ENCODE peak calls at places on chromosomes 7 and 10, in four cellular contexts. G is foreskin fibroblast, W is right atrium auricular region, Y is IMR-90. B is an unnamed sample.

GRCh38 chr10:110207805-110208613 is 604 bp downstream of the MXI1 start:
- DNase-seq in Y (peak), G (peak), W (no peak), B (peak)

GRCh38 chr7:139588632-139589031 is 65.1 kb downstream of the CLEC2L start:
- DNase-seq in Y (peak), G (peak), W (peak), B (no peak)

GRCh38 chr7:129438281-129438838 is 4.1 kb downstream of the STRIP2 start:
- DNase-seq in W (no peak), G (no peak), Y (no peak), B (no peak)

GRCh38 chr10:78960316-78960800 is 108.4 kb upstream of the ZMIZ1 start:
- DNase-seq in G (peak), Y (peak), W (peak), B (peak)

GRCh38 chr10:50216894-50217293 is 34.4 kb downstream of the ASAH2 start:
- DNase-seq in G (peak), Y (peak), W (no peak), B (no peak)

GRCh38 chr7:155763122-155763521 is 49.1 kb downstream of the SHH start:
- DNase-seq in W (no peak), G (no peak), Y (no peak), B (no peak)

GRCh38 chr7:72098812-72099211 is 313.3 kb downstream of the CALN1 start:
- DNase-seq in W (no peak), Y (no peak), G (peak), B (peak)

GRCh38 chr7:143284591-143285453 is at the start of gene TMEM139:
- DNase-seq in G (no peak), W (no peak), Y (no peak), B (no peak)

GRCh38 chr7:140229591-140230516 is 53.1 kb upstream of the KDM7A start:
- DNase-seq in G (no peak), Y (no peak), W (no peak), B (no peak)

GRCh38 chr7:140604760-140605159 is 35.9 kb downstream of the DENND2A start:
- DNase-seq in G (peak), Y (peak), W (no peak), B (peak)

GRCh38 chr7:44547536-44548221 is 6.5 kb upstream of the NPC1L1 start:
- DNase-seq in Y (no peak), W (no peak), G (peak), B (no peak)

GRCh38 chr10:44752451-44753441 is 158.4 kb upstream of the TMEM72 start:
- DNase-seq in G (peak), W (no peak), Y (peak), B (peak)

GRCh38 chr7:5625938-5626337 is 155.5 kb downstream of the RNF216 start:
- DNase-seq in Y (peak), G (peak), W (no peak), B (peak)

GRCh38 chr10:14837003-14837755 is 658 bp downstream of the CDNF start:
- DNase-seq in G (no peak), W (no peak), Y (no peak), B (no peak)

GRCh38 chr7:75639893-75640600 is 98.7 kb downstream of the HIP1 start:
- DNase-seq in W (no peak), G (peak), Y (no peak), B (no peak)

GRCh38 chr10:96626795-96627194 is 40.0 kb upstream of the TM9SF3 start:
- DNase-seq in W (no peak), Y (no peak), G (no peak), B (no peak)

GRCh38 chr7:22219036-22219435 is 137.9 kb downstream of the RAPGEF5 start:
- DNase-seq in G (no peak), Y (no peak), W (no peak), B (no peak)

DNA sequence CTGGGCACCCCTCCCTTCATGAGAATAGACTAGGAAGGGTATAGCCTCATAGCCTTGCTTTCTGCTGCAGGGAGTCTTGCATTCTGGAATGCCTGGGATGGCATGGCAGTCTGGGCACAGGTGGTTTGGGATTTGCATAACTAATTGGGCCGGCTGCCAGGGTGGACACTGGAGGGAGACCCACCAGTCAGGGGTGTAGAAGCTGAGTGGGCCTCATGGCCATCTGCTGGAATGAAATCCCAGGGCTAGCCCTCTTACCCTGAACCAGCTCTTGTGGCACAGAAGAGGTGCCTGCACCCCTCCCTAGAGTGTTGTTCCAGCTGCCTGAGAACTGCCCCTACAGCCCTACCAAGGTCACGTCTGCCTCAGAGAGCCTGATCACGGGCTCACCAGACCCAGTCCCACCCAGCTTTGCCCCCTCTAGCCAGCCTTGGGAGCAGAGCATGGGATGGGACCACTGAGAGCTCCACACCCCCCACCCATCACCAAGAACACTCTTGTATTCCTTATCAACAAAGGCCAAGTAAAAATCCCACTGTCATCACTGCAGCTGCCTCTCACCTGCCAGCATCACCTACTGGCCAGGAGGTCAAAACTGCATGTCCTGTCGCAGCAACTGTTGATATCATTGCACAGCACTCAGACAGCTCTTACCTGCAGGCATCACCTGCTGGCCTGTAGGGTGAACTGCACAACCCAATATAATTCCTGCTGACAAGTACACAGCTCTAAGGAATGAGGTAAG is 148.9 kb downstream of the ZEB1 start:
- DNase-seq in G (no peak), Y (no peak), W (no peak), B (no peak)
- TF ChIP-seq CTCF in G (peak), Y (peak), W (peak), B (peak)

GRCh38 chr10:89362928-89363327 is 14.9 kb upstream of the IFIT1B start:
- DNase-seq in W (no peak), Y (no peak), G (no peak), B (no peak)

GRCh38 chr10:89357096-89357495 is 20.8 kb upstream of the IFIT1B start:
- DNase-seq in G (no peak), Y (no peak), W (no peak), B (no peak)

GRCh38 chr10:89363766-89364407 is 14.0 kb upstream of the IFIT1B start:
- DNase-seq in G (no peak), W (no peak), Y (no peak), B (no peak)

GRCh38 chr10:89357955-89358354 is 19.9 kb upstream of the IFIT1B start:
- DNase-seq in W (no peak), Y (no peak), G (no peak), B (no peak)

DNA sequence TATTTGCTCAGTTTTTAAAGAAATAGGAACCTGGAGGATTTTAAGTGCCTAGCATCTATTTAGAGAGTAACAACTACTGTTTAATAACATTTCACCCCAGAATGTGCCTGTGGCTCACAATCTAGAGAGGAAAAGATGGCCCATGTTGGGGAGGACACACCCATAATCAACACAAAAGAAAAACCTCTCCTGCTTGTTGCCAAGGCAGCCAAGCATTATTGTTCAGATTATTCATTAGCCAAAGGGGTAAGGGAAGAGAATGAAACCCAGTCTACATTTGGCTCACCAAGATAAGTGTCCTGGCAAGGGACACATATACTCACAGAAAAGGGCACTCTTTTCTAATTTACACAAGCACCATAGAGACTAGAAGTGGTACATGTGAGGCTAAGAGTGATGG is 17.7 kb upstream of the IFIT1B start:
- DNase-seq in G (no peak), W (no peak), Y (no peak), B (no peak)
- TF ChIP-seq CTCF in G (no peak), W (no peak), Y (no peak), B (no peak)

GRCh38 chr7:133950856-133951255 is 176.3 kb upstream of the LRGUK start:
- DNase-seq in G (no peak), W (no peak), Y (no peak), B (no peak)
- TF ChIP-seq CTCF in G (no peak), W (no peak), Y (no peak), B (no peak)

GRCh38 chr7:147197006-147197405 is 1080.4 kb downstream of the CNTNAP2 start:
- DNase-seq in Y (no peak), G (no peak), W (no peak), B (no peak)
- TF ChIP-seq CTCF in Y (no peak), G (no peak), W (no peak), B (no peak)

DNA sequence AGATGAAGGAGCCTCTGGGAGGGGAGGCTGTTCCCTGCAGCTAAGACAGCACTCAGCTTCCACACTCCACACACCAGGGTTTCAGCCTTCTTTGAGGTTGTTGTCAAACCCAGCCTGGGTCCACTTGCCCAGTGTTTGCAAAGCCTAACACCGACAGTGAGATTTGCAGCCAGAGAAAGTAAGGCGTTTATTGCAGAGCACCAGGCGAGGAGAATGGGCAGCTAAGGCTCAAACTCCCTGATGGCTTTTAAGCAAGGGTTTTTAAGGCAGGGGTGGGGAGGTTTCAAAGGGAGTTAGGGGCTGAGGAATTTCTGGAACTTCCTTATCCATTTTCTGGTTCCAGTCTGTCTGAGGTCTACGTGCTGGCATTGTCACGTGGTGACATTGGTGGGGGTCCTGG is 4.7 kb upstream of the ZNF775 start:
- DNase-seq in W (no peak), Y (no peak), G (no peak), B (no peak)
- TF ChIP-seq CTCF in W (no peak), Y (no peak), G (no peak), B (no peak)

DNA sequence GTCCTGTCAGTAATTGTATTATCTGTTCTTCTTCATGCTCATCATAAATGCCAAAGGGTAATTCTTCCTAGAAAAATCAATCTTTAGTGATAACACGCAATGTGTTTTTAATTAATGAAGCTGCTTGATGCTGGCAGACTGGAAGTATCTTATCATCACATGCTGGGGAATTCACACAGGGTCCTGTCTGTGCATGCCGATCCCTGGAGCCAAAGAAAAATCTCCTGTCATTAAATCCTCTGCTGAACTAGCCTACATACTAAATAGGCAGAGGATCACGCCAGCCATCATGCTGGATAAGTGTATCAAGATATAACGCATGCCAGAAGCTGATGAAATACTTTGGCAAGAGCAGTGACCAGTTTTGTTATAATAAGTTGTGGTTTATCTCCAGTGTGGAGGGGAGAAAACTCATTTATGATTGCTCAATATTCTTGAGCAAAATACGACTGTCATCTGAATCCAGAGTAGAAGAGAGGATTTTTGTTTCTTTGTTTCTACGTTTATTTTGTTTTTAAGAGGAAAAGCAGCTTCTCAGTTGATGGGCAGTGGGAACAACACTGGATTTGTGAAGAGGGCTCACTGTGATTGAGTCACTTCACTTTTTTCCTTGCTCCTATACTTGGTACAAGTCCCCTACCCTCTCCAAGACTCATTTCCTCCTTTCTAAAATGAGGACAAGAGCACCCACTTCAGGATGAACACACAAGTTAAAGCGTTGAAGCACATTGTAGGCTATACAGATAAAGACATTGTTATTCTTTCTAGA is 649.1 kb downstream of the TNS3 start:
- DNase-seq in W (peak), G (peak), Y (peak), B (peak)
- TF ChIP-seq CTCF in W (no peak), G (peak), Y (peak), B (peak)

B was measured in HFFc6.